ENCODE peak calls at places on chromosomes 7 and 10, in seven cellular contexts. One of them, this sample, is unnamed. For H3K27me3, the result is how much of the 10 kb centered on the place peaks cover.

GRCh38 chr10:11284291-11285085 is 266.8 kb downstream of the CELF2 start:
- DNase-seq in heart left ventricle: no peak
- DNase-seq in adipocyte: no peak
- DNase-seq in left ventricle myocardium inferior: no peak
- DNase-seq in tibial artery: no peak
- DNase-seq in BJ: no peak
- DNase-seq in psoas muscle: no peak
- DNase-seq in this sample: no peak

GRCh38 chr7:81013036-81013435 is 94.2 kb upstream of the SEMA3C start:
- DNase-seq in heart left ventricle: no peak
- DNase-seq in adipocyte: peak
- DNase-seq in left ventricle myocardium inferior: no peak
- DNase-seq in tibial artery: no peak
- DNase-seq in BJ: peak
- DNase-seq in psoas muscle: no peak
- DNase-seq in this sample: peak

GRCh38 chr7:121544726-121545125 is 148.6 kb upstream of the FAM3C start:
- DNase-seq in heart left ventricle: no peak
- DNase-seq in adipocyte: peak
- DNase-seq in left ventricle myocardium inferior: no peak
- DNase-seq in tibial artery: no peak
- DNase-seq in BJ: peak
- DNase-seq in psoas muscle: no peak
- DNase-seq in this sample: no peak

GRCh38 chr10:82072124-82072523 is 197.1 kb downstream of the NRG3 start:
- DNase-seq in heart left ventricle: no peak
- DNase-seq in adipocyte: no peak
- DNase-seq in left ventricle myocardium inferior: no peak
- DNase-seq in tibial artery: no peak
- DNase-seq in BJ: no peak
- DNase-seq in psoas muscle: no peak
- DNase-seq in this sample: no peak

GRCh38 chr10:92103376-92104084 is 180.0 kb downstream of the BTAF1 start:
- DNase-seq in heart left ventricle: no peak
- DNase-seq in adipocyte: peak
- DNase-seq in left ventricle myocardium inferior: no peak
- DNase-seq in tibial artery: no peak
- DNase-seq in BJ: no peak
- DNase-seq in psoas muscle: no peak
- DNase-seq in this sample: no peak

GRCh38 chr10:3902809-3903410 is 117.9 kb upstream of the KLF6 start:
- DNase-seq in heart left ventricle: no peak
- DNase-seq in adipocyte: peak
- DNase-seq in left ventricle myocardium inferior: no peak
- DNase-seq in tibial artery: no peak
- DNase-seq in BJ: no peak
- DNase-seq in psoas muscle: no peak
- DNase-seq in this sample: no peak

GRCh38 chr7:26369519-26370385 is 78.1 kb downstream of the SNX10 start:
- DNase-seq in heart left ventricle: no peak
- DNase-seq in adipocyte: peak
- DNase-seq in left ventricle myocardium inferior: no peak
- DNase-seq in tibial artery: no peak
- DNase-seq in BJ: no peak
- DNase-seq in psoas muscle: no peak
- DNase-seq in this sample: peak

GRCh38 chr10:63320683-63321082 is 145.1 kb downstream of the JMJD1C start:
- DNase-seq in heart left ventricle: no peak
- DNase-seq in adipocyte: no peak
- DNase-seq in left ventricle myocardium inferior: no peak
- DNase-seq in tibial artery: no peak
- DNase-seq in BJ: no peak
- DNase-seq in psoas muscle: no peak
- DNase-seq in this sample: no peak

GRCh38 chr7:10643545-10643944 is 330.1 kb upstream of the PHF14 start:
- DNase-seq in heart left ventricle: no peak
- DNase-seq in adipocyte: no peak
- DNase-seq in left ventricle myocardium inferior: no peak
- DNase-seq in tibial artery: no peak
- DNase-seq in BJ: no peak
- DNase-seq in psoas muscle: no peak
- DNase-seq in this sample: no peak

GRCh38 chr7:47553309-47553708 is 28.6 kb downstream of the TNS3 start:
- DNase-seq in heart left ventricle: no peak
- DNase-seq in adipocyte: no peak
- DNase-seq in left ventricle myocardium inferior: no peak
- DNase-seq in tibial artery: no peak
- DNase-seq in BJ: no peak
- DNase-seq in psoas muscle: no peak
- DNase-seq in this sample: no peak

GRCh38 chr7:74615933-74616780 is 41.4 kb upstream of the GTF2I start:
- DNase-seq in heart left ventricle: no peak
- DNase-seq in adipocyte: no peak
- DNase-seq in left ventricle myocardium inferior: no peak
- DNase-seq in tibial artery: no peak
- DNase-seq in BJ: no peak
- DNase-seq in psoas muscle: no peak
- DNase-seq in this sample: no peak

GRCh38 chr10:17647316-17647715 is 3.4 kb downstream of the STAM start:
- DNase-seq in heart left ventricle: no peak
- DNase-seq in adipocyte: no peak
- DNase-seq in left ventricle myocardium inferior: no peak
- DNase-seq in tibial artery: peak
- DNase-seq in BJ: no peak
- DNase-seq in psoas muscle: no peak
- DNase-seq in this sample: no peak

GRCh38 chr10:131928248-131929095 is 27.7 kb downstream of the PPP2R2D start:
- DNase-seq in heart left ventricle: no peak
- DNase-seq in adipocyte: no peak
- DNase-seq in left ventricle myocardium inferior: peak
- DNase-seq in tibial artery: no peak
- DNase-seq in BJ: no peak
- DNase-seq in psoas muscle: no peak
- DNase-seq in this sample: no peak

DNA sequence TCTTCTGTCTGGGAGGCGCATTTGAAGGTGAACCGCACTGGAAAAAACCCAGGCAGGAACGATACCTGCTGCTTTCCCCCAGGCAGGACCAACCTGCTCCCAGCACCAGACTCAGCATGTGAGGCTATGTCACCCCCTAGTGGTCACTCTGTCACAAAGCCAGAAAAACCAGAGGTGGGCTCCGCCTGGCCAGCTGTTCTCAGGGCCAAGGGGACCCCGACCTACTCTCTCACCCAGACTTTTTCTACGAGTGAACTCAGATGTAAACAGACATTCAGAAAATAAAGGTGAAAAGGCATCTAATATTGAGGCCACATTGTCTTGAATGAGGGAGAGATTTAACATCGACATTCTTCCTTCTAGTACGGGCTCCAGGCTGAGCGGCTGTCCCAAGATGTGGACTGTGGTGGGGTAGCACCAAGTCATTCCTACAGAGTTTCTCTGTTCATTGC is 117.3 kb downstream of the PRKAG2 start:
- DNase-seq in heart left ventricle: no peak
- DNase-seq in adipocyte: peak
- DNase-seq in left ventricle myocardium inferior: peak
- DNase-seq in tibial artery: no peak
- DNase-seq in BJ: no peak
- DNase-seq in psoas muscle: peak
- DNase-seq in this sample: peak
- H3K27me3 ChIP-seq in heart left ventricle: under half
- H3K27me3 ChIP-seq in adipocyte: under half
- H3K27me3 ChIP-seq in left ventricle myocardium inferior: under half
- H3K27me3 ChIP-seq in tibial artery: under half
- H3K27me3 ChIP-seq in BJ: under half
- H3K27me3 ChIP-seq in psoas muscle: under half
- H3K27me3 ChIP-seq in this sample: under half

DNA sequence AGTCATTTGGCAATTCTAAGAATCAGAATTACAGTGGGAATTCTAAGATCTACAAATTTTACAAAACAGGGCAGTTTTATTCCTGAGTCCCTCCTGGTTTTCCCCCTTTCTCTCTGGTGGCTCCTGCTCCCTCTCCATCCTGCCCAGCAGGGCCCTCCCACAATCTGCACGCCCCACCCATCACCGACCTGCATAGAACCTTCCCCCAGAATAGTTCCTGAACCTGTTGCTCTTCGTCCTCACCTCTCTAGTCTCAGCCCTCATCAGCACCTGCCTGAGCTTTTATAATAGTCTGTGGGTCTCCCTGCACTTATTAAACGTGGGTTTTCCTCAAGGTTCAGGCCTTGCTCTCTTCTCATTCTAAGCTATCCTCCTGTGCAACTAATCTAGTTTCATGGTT is 49.1 kb upstream of the MNX1 start:
- DNase-seq in heart left ventricle: no peak
- DNase-seq in adipocyte: no peak
- DNase-seq in left ventricle myocardium inferior: no peak
- DNase-seq in tibial artery: no peak
- DNase-seq in BJ: no peak
- DNase-seq in psoas muscle: no peak
- DNase-seq in this sample: no peak
- H3K27me3 ChIP-seq in heart left ventricle: under half
- H3K27me3 ChIP-seq in adipocyte: under half
- H3K27me3 ChIP-seq in left ventricle myocardium inferior: half or more
- H3K27me3 ChIP-seq in tibial artery: under half
- H3K27me3 ChIP-seq in BJ: under half
- H3K27me3 ChIP-seq in psoas muscle: under half
- H3K27me3 ChIP-seq in this sample: under half

DNA sequence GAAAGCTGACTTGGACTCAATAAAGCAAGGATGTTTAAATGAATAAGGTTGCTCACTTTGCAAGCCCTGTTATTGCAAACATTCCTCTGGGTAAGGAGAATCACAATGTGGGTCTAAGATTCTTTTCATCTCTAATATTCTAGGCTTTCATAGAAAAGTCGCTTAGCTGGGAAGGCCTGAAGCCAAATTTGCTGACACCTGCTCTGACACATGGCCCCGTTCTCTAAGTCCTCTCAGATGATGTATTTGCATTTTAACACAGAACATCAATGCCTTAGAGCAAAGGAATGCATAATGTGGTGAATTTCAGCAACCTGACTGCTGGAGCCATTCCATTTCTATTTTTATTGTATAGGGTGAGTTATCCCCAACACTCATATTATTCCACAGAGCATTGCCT is 682.1 kb upstream of the NRP1 start:
- DNase-seq in heart left ventricle: no peak
- DNase-seq in adipocyte: no peak
- DNase-seq in left ventricle myocardium inferior: no peak
- DNase-seq in tibial artery: no peak
- DNase-seq in BJ: no peak
- DNase-seq in psoas muscle: no peak
- DNase-seq in this sample: no peak
- H3K27me3 ChIP-seq in heart left ventricle: under half
- H3K27me3 ChIP-seq in adipocyte: under half
- H3K27me3 ChIP-seq in left ventricle myocardium inferior: under half
- H3K27me3 ChIP-seq in tibial artery: under half
- H3K27me3 ChIP-seq in BJ: under half
- H3K27me3 ChIP-seq in psoas muscle: under half
- H3K27me3 ChIP-seq in this sample: under half

GRCh38 chr7:156148547-156148946 is 336.3 kb upstream of the SHH start:
- DNase-seq in heart left ventricle: no peak
- DNase-seq in adipocyte: no peak
- DNase-seq in left ventricle myocardium inferior: no peak
- DNase-seq in tibial artery: no peak
- DNase-seq in BJ: no peak
- DNase-seq in psoas muscle: no peak
- DNase-seq in this sample: no peak
- H3K27me3 ChIP-seq in heart left ventricle: under half
- H3K27me3 ChIP-seq in adipocyte: under half
- H3K27me3 ChIP-seq in left ventricle myocardium inferior: half or more
- H3K27me3 ChIP-seq in tibial artery: under half
- H3K27me3 ChIP-seq in BJ: under half
- H3K27me3 ChIP-seq in psoas muscle: under half
- H3K27me3 ChIP-seq in this sample: under half

DNA sequence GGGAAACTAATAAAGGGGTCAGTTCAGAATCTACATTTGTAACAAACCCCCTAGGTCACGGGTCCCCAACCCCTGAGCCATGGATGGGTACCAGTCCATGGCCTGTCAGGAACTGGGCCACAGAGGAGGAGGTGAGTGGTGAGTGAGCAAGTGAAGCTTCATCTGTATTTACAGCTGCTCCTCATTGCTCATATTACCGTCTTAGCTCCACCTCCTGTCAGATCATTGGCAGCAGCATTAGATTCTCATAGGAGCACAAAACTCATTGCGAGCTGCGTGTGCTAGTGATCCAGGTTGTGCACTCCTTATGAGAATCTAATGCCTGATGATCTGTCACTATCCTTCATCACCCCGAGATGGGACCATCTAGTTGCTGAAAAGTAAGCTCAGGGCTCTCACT is 88.4 kb upstream of the MPP7 start:
- DNase-seq in heart left ventricle: no peak
- DNase-seq in adipocyte: no peak
- DNase-seq in left ventricle myocardium inferior: no peak
- DNase-seq in tibial artery: no peak
- DNase-seq in BJ: no peak
- DNase-seq in psoas muscle: no peak
- DNase-seq in this sample: no peak
- H3K27me3 ChIP-seq in heart left ventricle: under half
- H3K27me3 ChIP-seq in adipocyte: under half
- H3K27me3 ChIP-seq in left ventricle myocardium inferior: under half
- H3K27me3 ChIP-seq in tibial artery: under half
- H3K27me3 ChIP-seq in BJ: under half
- H3K27me3 ChIP-seq in psoas muscle: under half
- H3K27me3 ChIP-seq in this sample: under half

DNA sequence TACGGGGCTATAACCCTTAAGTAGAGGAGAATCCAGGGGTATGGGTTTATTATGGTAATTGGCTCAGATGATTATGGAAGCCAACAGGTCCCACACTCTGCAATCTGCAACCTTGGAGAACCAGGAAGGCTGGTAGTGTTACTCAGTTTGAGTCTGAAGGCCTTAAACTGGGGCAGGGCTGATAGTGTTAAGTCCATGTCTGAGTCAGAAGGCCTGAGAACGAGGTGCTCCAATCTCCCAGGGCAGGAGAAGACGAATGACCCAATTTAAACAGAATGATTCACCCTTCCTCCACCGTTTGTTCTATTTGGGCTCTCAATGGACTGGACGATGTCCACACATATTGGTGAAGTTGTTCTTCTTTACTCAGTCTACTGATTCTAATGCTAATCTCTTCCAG is 244.5 kb upstream of the PTER start:
- DNase-seq in heart left ventricle: no peak
- DNase-seq in adipocyte: no peak
- DNase-seq in left ventricle myocardium inferior: no peak
- DNase-seq in tibial artery: no peak
- DNase-seq in BJ: no peak
- DNase-seq in psoas muscle: no peak
- DNase-seq in this sample: no peak
- H3K27me3 ChIP-seq in heart left ventricle: under half
- H3K27me3 ChIP-seq in adipocyte: under half
- H3K27me3 ChIP-seq in left ventricle myocardium inferior: under half
- H3K27me3 ChIP-seq in tibial artery: under half
- H3K27me3 ChIP-seq in BJ: under half
- H3K27me3 ChIP-seq in psoas muscle: under half
- H3K27me3 ChIP-seq in this sample: under half

DNA sequence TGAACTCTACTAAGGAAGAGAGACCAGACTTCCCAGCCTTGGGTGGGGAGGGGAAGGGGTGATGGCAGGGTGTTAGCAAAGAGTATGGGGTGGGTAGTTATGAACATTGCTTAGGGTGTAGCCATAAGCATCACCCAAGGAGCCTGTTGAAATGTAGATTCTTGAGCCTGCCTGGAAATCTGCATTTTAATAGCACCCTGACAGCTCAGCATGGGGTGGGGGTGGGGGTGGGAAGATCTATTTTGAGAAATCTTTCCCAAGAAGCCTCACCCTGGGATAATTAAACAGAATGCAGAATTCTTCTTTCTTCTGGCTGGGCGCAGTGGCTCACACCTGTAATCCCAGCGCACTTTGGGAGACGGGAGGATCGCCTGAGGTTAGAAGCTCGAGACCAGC is 164.9 kb downstream of the NRF1 start:
- DNase-seq in heart left ventricle: no peak
- DNase-seq in adipocyte: no peak
- DNase-seq in left ventricle myocardium inferior: no peak
- DNase-seq in tibial artery: no peak
- DNase-seq in BJ: no peak
- DNase-seq in psoas muscle: no peak
- DNase-seq in this sample: peak
- H3K27me3 ChIP-seq in heart left ventricle: half or more
- H3K27me3 ChIP-seq in adipocyte: half or more
- H3K27me3 ChIP-seq in left ventricle myocardium inferior: half or more
- H3K27me3 ChIP-seq in tibial artery: half or more
- H3K27me3 ChIP-seq in BJ: under half
- H3K27me3 ChIP-seq in psoas muscle: under half
- H3K27me3 ChIP-seq in this sample: half or more